ENCODE peak calls at places on chromosome 2, in six cellular contexts. K is amniotic epithelial cell, W is H7, J is T47D, H is NCI-H774, R is iPS-NIHi11. B is an unnamed sample.

GRCh38 chr2:163213699-163214098 is 375.1 kb upstream of the KCNH7 start:
- DNase-seq in K (peak; percentile 80), W (no peak), J (no peak), H (no peak), R (no peak), B (no peak)

GRCh38 chr2:71833855-71834554 is 313.7 kb downstream of the CYP26B1 start:
- DNase-seq in K (no peak), W (no peak), J (no peak), H (no peak), R (no peak), B (no peak)

GRCh38 chr2:218805627-218806026 is 23.7 kb downstream of the CYP27A1 start:
- DNase-seq in K (peak; percentile 43), W (peak; percentile 52), J (no peak), H (no peak), R (no peak), B (peak; percentile 49)

GRCh38 chr2:217638031-217638430 is 364.8 kb downstream of the TNS1 start:
- DNase-seq in K (no peak), W (no peak), J (no peak), H (no peak), R (no peak), B (no peak)

GRCh38 chr2:144132357-144132756 is 387.6 kb downstream of the ZEB2 start:
- DNase-seq in K (no peak), W (no peak), J (no peak), H (no peak), R (no peak), B (no peak)

GRCh38 chr2:139374307-139374850 is 594.2 kb upstream of the NXPH2 start:
- DNase-seq in K (no peak), W (no peak), J (no peak), H (no peak), R (no peak), B (no peak)

GRCh38 chr2:149313512-149313972 is 16.8 kb upstream of the LYPD6 start:
- DNase-seq in K (peak; percentile 31), W (peak; percentile 85), J (peak; percentile 58), H (peak; percentile 83), R (peak; percentile 81), B (no peak)

GRCh38 chr2:240127351-240127750 is 8.8 kb downstream of the COPS9 start:
- DNase-seq in K (no peak), W (peak; percentile 16), J (no peak), H (no peak), R (no peak), B (no peak)

GRCh38 chr2:62300925-62301324 is 105.0 kb downstream of the B3GNT2 start:
- DNase-seq in K (no peak), W (no peak), J (no peak), H (no peak), R (no peak), B (no peak)

GRCh38 chr2:3173031-3173430 is 204.6 kb downstream of the EIPR1 start:
- DNase-seq in K (no peak), W (no peak), J (no peak), H (no peak), R (no peak), B (no peak)

GRCh38 chr2:45816273-45816672 is 164.8 kb downstream of the PRKCE start:
- DNase-seq in K (peak; percentile 29), W (no peak), J (no peak), H (no peak), R (no peak), B (no peak)

GRCh38 chr2:120291464-120292311 is 39.0 kb downstream of the RALB start:
- DNase-seq in K (peak; percentile 47), W (no peak), J (peak; percentile 8), H (no peak), R (no peak), B (no peak)

GRCh38 chr2:37775908-37776250 is 104.4 kb upstream of the CDC42EP3 start:
- DNase-seq in K (peak; percentile 94), W (peak; percentile 30), J (no peak), H (no peak), R (peak; percentile 28), B (peak; percentile 62)

GRCh38 chr2:28355521-28356094 is 37.0 kb upstream of the FOSL2 start:
- DNase-seq in K (no peak), W (no peak), J (no peak), H (no peak), R (no peak), B (no peak)

GRCh38 chr2:185970148-185970852 is 231.7 kb downstream of the FSIP2 start:
- DNase-seq in K (peak; percentile 75), W (no peak), J (no peak), H (no peak), R (no peak), B (no peak)

GRCh38 chr2:238216651-238217184 is 13.2 kb upstream of the ILKAP start:
- DNase-seq in K (no peak), W (no peak), J (no peak), H (no peak), R (no peak), B (no peak)

GRCh38 chr2:193837368-193837767 is 1642.6 kb upstream of the TMEFF2 start:
- DNase-seq in K (peak; percentile 37), W (no peak), J (no peak), H (no peak), R (no peak), B (peak; percentile 12)